ENCODE peak calls at places on chromosomes 1 and 21, in five cellular contexts. One of them, this sample, is unnamed.

GRCh38 chr1:107474877-107475612 is 334.2 kb downstream of the NTNG1 start:
- DNase-seq in GM12878: no peak
- DNase-seq in HCT116: no peak
- DNase-seq in HepG2: no peak
- DNase-seq in K562: no peak
- DNase-seq in this sample: no peak

GRCh38 chr21:33849839-33850238 is 65.8 kb downstream of the ATP5PO start:
- DNase-seq in GM12878: no peak
- DNase-seq in HepG2: no peak
- DNase-seq in HCT116: no peak
- DNase-seq in K562: no peak
- DNase-seq in this sample: no peak

GRCh38 chr1:244330318-244330625 is 121.4 kb downstream of the ADSS2 start:
- DNase-seq in HepG2: no peak
- DNase-seq in GM12878: no peak
- DNase-seq in HCT116: no peak
- DNase-seq in K562: no peak
- DNase-seq in this sample: no peak

GRCh38 chr1:241551759-241552638 is 19.8 kb downstream of the KMO start:
- DNase-seq in GM12878: peak
- DNase-seq in HepG2: no peak
- DNase-seq in HCT116: no peak
- DNase-seq in K562: peak
- DNase-seq in this sample: no peak

GRCh38 chr1:41382531-41383090 is 21.4 kb downstream of the FOXO6 start:
- DNase-seq in HCT116: peak
- DNase-seq in K562: no peak
- DNase-seq in HepG2: no peak
- DNase-seq in GM12878: no peak
- DNase-seq in this sample: no peak

GRCh38 chr1:241482761-241483250 is 36.7 kb downstream of the FH start:
- DNase-seq in HCT116: peak
- DNase-seq in GM12878: no peak
- DNase-seq in HepG2: no peak
- DNase-seq in K562: peak
- DNase-seq in this sample: no peak

GRCh38 chr1:108503062-108503740 is 53.1 kb downstream of the NBPF6 start:
- DNase-seq in HCT116: no peak
- DNase-seq in HepG2: peak
- DNase-seq in GM12878: no peak
- DNase-seq in K562: no peak
- DNase-seq in this sample: no peak

GRCh38 chr1:30374400-30375070 is 348.9 kb downstream of the MATN1 start:
- DNase-seq in K562: no peak
- DNase-seq in HCT116: no peak
- DNase-seq in HepG2: no peak
- DNase-seq in GM12878: no peak
- DNase-seq in this sample: peak

GRCh38 chr21:35102488-35103407 is 53.6 kb upstream of the RUNX1 start:
- DNase-seq in K562: peak
- DNase-seq in HepG2: peak
- DNase-seq in HCT116: no peak
- DNase-seq in GM12878: no peak
- DNase-seq in this sample: no peak

GRCh38 chr21:46000182-46000730 is 18.7 kb downstream of the COL6A1 start:
- DNase-seq in HCT116: no peak
- DNase-seq in HepG2: no peak
- DNase-seq in K562: peak
- DNase-seq in GM12878: no peak
- DNase-seq in this sample: no peak

GRCh38 chr21:36859744-36860501 is 106.5 kb downstream of the HLCS start:
- DNase-seq in K562: peak
- DNase-seq in HepG2: peak
- DNase-seq in GM12878: no peak
- DNase-seq in HCT116: no peak
- DNase-seq in this sample: peak

GRCh38 chr1:4820543-4820942 is 166.1 kb downstream of the AJAP1 start:
- DNase-seq in HCT116: no peak
- DNase-seq in K562: no peak
- DNase-seq in HepG2: no peak
- DNase-seq in GM12878: no peak
- DNase-seq in this sample: no peak

GRCh38 chr1:220775238-220775853 is 11.4 kb upstream of the MTARC1 start:
- DNase-seq in HepG2: peak
- DNase-seq in HCT116: no peak
- DNase-seq in GM12878: no peak
- DNase-seq in K562: peak
- DNase-seq in this sample: no peak

GRCh38 chr1:110102081-110102480 is 10.2 kb upstream of the UBL4B start:
- DNase-seq in HCT116: no peak
- DNase-seq in K562: no peak
- DNase-seq in GM12878: peak
- DNase-seq in HepG2: no peak
- DNase-seq in this sample: no peak

GRCh38 chr1:186974774-186975181 is 146.0 kb downstream of the PLA2G4A start:
- DNase-seq in HCT116: no peak
- DNase-seq in HepG2: no peak
- DNase-seq in K562: no peak
- DNase-seq in GM12878: no peak
- DNase-seq in this sample: no peak

GRCh38 chr1:43565600-43566360 is 35.1 kb downstream of the PTPRF start:
- DNase-seq in HepG2: no peak
- DNase-seq in GM12878: no peak
- DNase-seq in HCT116: no peak
- DNase-seq in K562: peak
- DNase-seq in this sample: peak

GRCh38 chr1:225426395-225427248 is 1.2 kb downstream of the LBR start:
- DNase-seq in GM12878: no peak
- DNase-seq in HCT116: no peak
- DNase-seq in K562: no peak
- DNase-seq in HepG2: no peak
- DNase-seq in this sample: no peak

GRCh38 chr1:236717811-236718210 is 31.5 kb downstream of the ACTN2 start:
- DNase-seq in HepG2: no peak
- DNase-seq in K562: no peak
- DNase-seq in HCT116: no peak
- DNase-seq in GM12878: no peak
- DNase-seq in this sample: no peak

GRCh38 chr1:210695041-210695440 is 366.3 kb downstream of the HHAT start:
- DNase-seq in HepG2: no peak
- DNase-seq in HCT116: no peak
- DNase-seq in K562: no peak
- DNase-seq in GM12878: no peak
- DNase-seq in this sample: no peak

GRCh38 chr1:192620096-192620495 is 15.9 kb upstream of the RGS13 start:
- DNase-seq in HCT116: no peak
- DNase-seq in HepG2: no peak
- DNase-seq in GM12878: no peak
- DNase-seq in K562: no peak
- DNase-seq in this sample: no peak

GRCh38 chr1:234989019-234989418 is 139.6 kb downstream of the TOMM20 start:
- DNase-seq in GM12878: no peak
- DNase-seq in HCT116: no peak
- DNase-seq in HepG2: peak
- DNase-seq in K562: no peak
- DNase-seq in this sample: no peak

GRCh38 chr1:91846007-91846620 is 39.8 kb downstream of the TGFBR3 start:
- DNase-seq in HepG2: peak
- DNase-seq in GM12878: no peak
- DNase-seq in HCT116: no peak
- DNase-seq in K562: peak
- DNase-seq in this sample: no peak

GRCh38 chr1:69991644-69992043 is 213.7 kb downstream of the LRRC40 start:
- DNase-seq in HepG2: no peak
- DNase-seq in K562: no peak
- DNase-seq in HCT116: no peak
- DNase-seq in GM12878: no peak
- DNase-seq in this sample: no peak

GRCh38 chr1:174217248-174217647 is 57.9 kb downstream of the RABGAP1L start:
- DNase-seq in HepG2: no peak
- DNase-seq in GM12878: no peak
- DNase-seq in K562: no peak
- DNase-seq in HCT116: no peak
- DNase-seq in this sample: no peak

GRCh38 chr1:174215766-174216165 is 56.4 kb downstream of the RABGAP1L start:
- DNase-seq in K562: no peak
- DNase-seq in GM12878: no peak
- DNase-seq in HepG2: no peak
- DNase-seq in HCT116: no peak
- DNase-seq in this sample: no peak

GRCh38 chr1:174219606-174220370 is 60.5 kb downstream of the RABGAP1L start:
- DNase-seq in HCT116: no peak
- DNase-seq in GM12878: no peak
- DNase-seq in K562: no peak
- DNase-seq in HepG2: no peak
- DNase-seq in this sample: no peak

GRCh38 chr1:174218983-174219382 is 59.7 kb downstream of the RABGAP1L start:
- DNase-seq in K562: no peak
- DNase-seq in HepG2: no peak
- DNase-seq in HCT116: no peak
- DNase-seq in GM12878: no peak
- DNase-seq in this sample: no peak

GRCh38 chr1:174217787-174218574 is 58.7 kb downstream of the RABGAP1L start:
- DNase-seq in GM12878: no peak
- DNase-seq in K562: no peak
- DNase-seq in HCT116: peak
- DNase-seq in HepG2: peak
- DNase-seq in this sample: no peak
- TF ChIP-seq JUND in GM12878: no peak
- TF ChIP-seq JUND in K562: no peak
- TF ChIP-seq JUND in HCT116: no peak
- TF ChIP-seq JUND in HepG2: no peak
- TF ChIP-seq JUND in this sample: no peak

DNA sequence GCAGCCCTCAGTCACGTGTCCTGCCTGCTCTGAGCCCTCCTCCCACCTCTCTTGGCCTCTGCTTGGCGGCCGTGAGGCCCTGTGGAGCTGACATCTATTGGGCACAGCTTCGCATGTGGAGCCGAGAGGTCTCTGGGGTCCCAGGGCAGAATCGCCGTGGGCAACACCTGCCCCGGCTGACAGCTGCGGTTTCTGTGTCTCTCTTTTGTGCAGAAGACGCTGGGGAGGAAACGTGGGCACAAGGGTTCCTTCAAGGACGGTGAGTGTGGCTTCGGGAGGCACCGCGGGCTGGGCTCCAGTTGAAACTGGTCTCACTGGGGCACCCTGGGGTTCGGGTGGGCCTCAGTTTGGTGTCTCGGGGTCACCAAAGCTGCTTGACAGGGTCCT is 11.5 kb downstream of the ARHGEF16 start:
- DNase-seq in HepG2: no peak
- DNase-seq in GM12878: no peak
- DNase-seq in K562: no peak
- DNase-seq in HCT116: no peak
- DNase-seq in this sample: no peak
- TF ChIP-seq SRF in HepG2: no peak
- TF ChIP-seq SRF in GM12878: no peak
- TF ChIP-seq SRF in K562: no peak
- TF ChIP-seq SRF in HCT116: no peak
- TF ChIP-seq SRF in this sample: no peak

DNA sequence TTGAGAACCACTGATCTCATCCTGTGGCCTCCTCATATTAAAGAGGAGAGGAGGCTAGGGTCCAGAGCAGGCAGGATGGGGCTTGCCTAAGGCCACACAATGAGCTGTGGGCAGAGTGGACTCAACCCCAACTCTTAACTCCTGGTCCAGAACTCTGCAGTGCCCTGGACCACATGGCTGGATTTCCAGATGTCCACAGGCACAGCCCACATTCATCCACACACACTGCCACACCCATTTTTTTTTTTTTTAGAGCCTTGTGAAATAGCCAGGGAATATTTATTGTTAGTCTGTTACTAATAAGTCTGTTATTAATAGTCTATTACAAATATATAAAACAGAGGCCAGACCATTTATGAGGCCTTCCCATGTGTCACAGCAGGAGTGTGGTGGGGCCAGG is 192.2 kb downstream of the TRABD2B start:
- DNase-seq in K562: no peak
- DNase-seq in HCT116: no peak
- DNase-seq in GM12878: no peak
- DNase-seq in HepG2: no peak
- DNase-seq in this sample: no peak
- TF ChIP-seq JUND in K562: no peak
- TF ChIP-seq JUND in HCT116: no peak
- TF ChIP-seq JUND in GM12878: no peak
- TF ChIP-seq JUND in HepG2: no peak
- TF ChIP-seq JUND in this sample: no peak

DNA sequence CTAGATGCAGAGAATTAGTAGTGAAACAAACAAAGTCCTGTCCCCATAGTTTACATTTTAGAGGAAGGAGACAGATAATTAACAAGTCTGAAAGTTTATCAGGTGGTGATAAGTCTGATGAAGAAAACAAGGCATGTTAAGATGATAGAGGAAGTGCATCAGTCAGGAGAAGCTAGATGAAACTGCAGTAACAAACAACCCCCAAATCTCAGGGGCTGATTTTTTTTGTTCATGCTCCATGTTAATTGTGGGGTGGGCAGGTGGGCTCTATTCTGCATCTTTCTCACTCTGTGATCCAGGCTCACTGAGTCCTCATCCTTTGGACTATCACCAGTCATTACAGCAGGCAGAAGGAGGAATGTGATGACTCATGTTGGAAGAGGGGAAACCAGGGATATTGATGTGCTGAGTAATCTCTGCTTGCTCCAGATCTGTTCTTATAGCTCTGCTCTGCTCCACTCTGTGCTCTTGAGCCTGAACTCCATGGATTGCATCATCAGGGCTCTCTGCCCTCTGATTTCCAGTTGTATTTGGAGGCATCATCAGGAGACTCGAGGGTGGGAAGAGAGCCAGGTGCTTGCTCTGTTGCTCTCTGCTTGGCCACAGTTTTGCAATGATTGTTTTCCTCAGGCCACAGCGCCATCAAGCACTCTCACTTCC is 166.9 kb downstream of the IER5 start:
- DNase-seq in HCT116: no peak
- DNase-seq in HepG2: no peak
- DNase-seq in GM12878: no peak
- DNase-seq in K562: no peak
- DNase-seq in this sample: no peak
- TF ChIP-seq SRF in HCT116: no peak
- TF ChIP-seq SRF in HepG2: no peak
- TF ChIP-seq SRF in GM12878: no peak
- TF ChIP-seq SRF in K562: no peak
- TF ChIP-seq SRF in this sample: no peak

This sample was measured in H1.